ENCODE peak calls at places on chromosome 18, in nine cellular contexts. One of them, this sample, is unnamed.

GRCh38 chr18:57940166-57940565 is 103.9 kb upstream of the NEDD4L start:
- DNase-seq in hepatocyte: no peak
- DNase-seq in iris pigment epithelial cell: no peak
- DNase-seq in stimulated activated CD4-positive, alpha-beta T cell treated with anti-CD3 and anti-CD28 coated beads, Interleukin-2, amount 100 ng/mL, for 48 hours: no peak
- DNase-seq in AG09319: no peak
- DNase-seq in midbrain: no peak
- DNase-seq in ovary: no peak
- DNase-seq in AML-193: no peak
- DNase-seq in breast epithelium: no peak
- DNase-seq in this sample: no peak

GRCh38 chr18:67468038-67468437 is 48.5 kb downstream of the DSEL start:
- DNase-seq in hepatocyte: no peak
- DNase-seq in iris pigment epithelial cell: no peak
- DNase-seq in stimulated activated CD4-positive, alpha-beta T cell treated with anti-CD3 and anti-CD28 coated beads, Interleukin-2, amount 100 ng/mL, for 48 hours: no peak
- DNase-seq in AG09319: no peak
- DNase-seq in midbrain: no peak
- DNase-seq in ovary: no peak
- DNase-seq in AML-193: no peak
- DNase-seq in breast epithelium: no peak
- DNase-seq in this sample: no peak

GRCh38 chr18:70290482-70291294 is 1.8 kb downstream of the SOCS6 start:
- DNase-seq in hepatocyte: no peak
- DNase-seq in iris pigment epithelial cell: no peak
- DNase-seq in stimulated activated CD4-positive, alpha-beta T cell treated with anti-CD3 and anti-CD28 coated beads, Interleukin-2, amount 100 ng/mL, for 48 hours: no peak
- DNase-seq in AG09319: no peak
- DNase-seq in midbrain: no peak
- DNase-seq in ovary: no peak
- DNase-seq in AML-193: no peak
- DNase-seq in breast epithelium: no peak
- DNase-seq in this sample: no peak

GRCh38 chr18:79749251-79750191 is 48.2 kb upstream of the KCNG2 start:
- DNase-seq in hepatocyte: no peak
- DNase-seq in iris pigment epithelial cell: no peak
- DNase-seq in stimulated activated CD4-positive, alpha-beta T cell treated with anti-CD3 and anti-CD28 coated beads, Interleukin-2, amount 100 ng/mL, for 48 hours: no peak
- DNase-seq in AG09319: no peak
- DNase-seq in midbrain: no peak
- DNase-seq in ovary: no peak
- DNase-seq in AML-193: no peak
- DNase-seq in breast epithelium: no peak
- DNase-seq in this sample: no peak

GRCh38 chr18:76273036-76273545 is 222.0 kb downstream of the ZNF516 start:
- DNase-seq in hepatocyte: no peak
- DNase-seq in iris pigment epithelial cell: no peak
- DNase-seq in stimulated activated CD4-positive, alpha-beta T cell treated with anti-CD3 and anti-CD28 coated beads, Interleukin-2, amount 100 ng/mL, for 48 hours: no peak
- DNase-seq in AG09319: no peak
- DNase-seq in midbrain: no peak
- DNase-seq in ovary: no peak
- DNase-seq in AML-193: no peak
- DNase-seq in breast epithelium: no peak
- DNase-seq in this sample: no peak

GRCh38 chr18:23115683-23116096 is 19.6 kb upstream of the CABLES1 start:
- DNase-seq in hepatocyte: peak
- DNase-seq in iris pigment epithelial cell: peak
- DNase-seq in stimulated activated CD4-positive, alpha-beta T cell treated with anti-CD3 and anti-CD28 coated beads, Interleukin-2, amount 100 ng/mL, for 48 hours: no peak
- DNase-seq in AG09319: peak
- DNase-seq in midbrain: no peak
- DNase-seq in ovary: no peak
- DNase-seq in AML-193: no peak
- DNase-seq in breast epithelium: no peak
- DNase-seq in this sample: no peak

GRCh38 chr18:78561757-78562445 is 417.7 kb upstream of the SALL3 start:
- DNase-seq in hepatocyte: no peak
- DNase-seq in iris pigment epithelial cell: no peak
- DNase-seq in stimulated activated CD4-positive, alpha-beta T cell treated with anti-CD3 and anti-CD28 coated beads, Interleukin-2, amount 100 ng/mL, for 48 hours: no peak
- DNase-seq in AG09319: no peak
- DNase-seq in midbrain: peak
- DNase-seq in ovary: no peak
- DNase-seq in AML-193: no peak
- DNase-seq in breast epithelium: no peak
- DNase-seq in this sample: no peak

GRCh38 chr18:48348739-48349138 is 60.4 kb downstream of the ZBTB7C start:
- DNase-seq in hepatocyte: no peak
- DNase-seq in iris pigment epithelial cell: no peak
- DNase-seq in stimulated activated CD4-positive, alpha-beta T cell treated with anti-CD3 and anti-CD28 coated beads, Interleukin-2, amount 100 ng/mL, for 48 hours: no peak
- DNase-seq in AG09319: no peak
- DNase-seq in midbrain: no peak
- DNase-seq in ovary: no peak
- DNase-seq in AML-193: no peak
- DNase-seq in breast epithelium: no peak
- DNase-seq in this sample: no peak

GRCh38 chr18:49597556-49597955 is 35.7 kb downstream of the LIPG start:
- DNase-seq in hepatocyte: no peak
- DNase-seq in iris pigment epithelial cell: no peak
- DNase-seq in stimulated activated CD4-positive, alpha-beta T cell treated with anti-CD3 and anti-CD28 coated beads, Interleukin-2, amount 100 ng/mL, for 48 hours: no peak
- DNase-seq in AG09319: no peak
- DNase-seq in midbrain: no peak
- DNase-seq in ovary: no peak
- DNase-seq in AML-193: no peak
- DNase-seq in breast epithelium: no peak
- DNase-seq in this sample: no peak

GRCh38 chr18:46448347-46448746 is 208.7 kb downstream of the LOXHD1 start:
- DNase-seq in hepatocyte: no peak
- DNase-seq in iris pigment epithelial cell: no peak
- DNase-seq in stimulated activated CD4-positive, alpha-beta T cell treated with anti-CD3 and anti-CD28 coated beads, Interleukin-2, amount 100 ng/mL, for 48 hours: no peak
- DNase-seq in AG09319: no peak
- DNase-seq in midbrain: no peak
- DNase-seq in ovary: no peak
- DNase-seq in AML-193: no peak
- DNase-seq in breast epithelium: no peak
- DNase-seq in this sample: no peak

GRCh38 chr18:64244571-64244970 is 95.7 kb upstream of the LINC00305 start:
- DNase-seq in hepatocyte: peak
- DNase-seq in iris pigment epithelial cell: no peak
- DNase-seq in stimulated activated CD4-positive, alpha-beta T cell treated with anti-CD3 and anti-CD28 coated beads, Interleukin-2, amount 100 ng/mL, for 48 hours: no peak
- DNase-seq in AG09319: no peak
- DNase-seq in midbrain: no peak
- DNase-seq in ovary: no peak
- DNase-seq in AML-193: peak
- DNase-seq in breast epithelium: no peak
- DNase-seq in this sample: no peak

GRCh38 chr18:48800877-48801727 is 149.7 kb downstream of the SMAD7 start:
- DNase-seq in hepatocyte: no peak
- DNase-seq in iris pigment epithelial cell: peak
- DNase-seq in stimulated activated CD4-positive, alpha-beta T cell treated with anti-CD3 and anti-CD28 coated beads, Interleukin-2, amount 100 ng/mL, for 48 hours: no peak
- DNase-seq in AG09319: no peak
- DNase-seq in midbrain: no peak
- DNase-seq in ovary: no peak
- DNase-seq in AML-193: no peak
- DNase-seq in breast epithelium: peak
- DNase-seq in this sample: no peak

GRCh38 chr18:47113796-47114540 is 36.3 kb downstream of the HDHD2 start:
- DNase-seq in hepatocyte: no peak
- DNase-seq in iris pigment epithelial cell: no peak
- DNase-seq in stimulated activated CD4-positive, alpha-beta T cell treated with anti-CD3 and anti-CD28 coated beads, Interleukin-2, amount 100 ng/mL, for 48 hours: no peak
- DNase-seq in AG09319: no peak
- DNase-seq in midbrain: no peak
- DNase-seq in ovary: no peak
- DNase-seq in AML-193: no peak
- DNase-seq in breast epithelium: no peak
- DNase-seq in this sample: no peak

GRCh38 chr18:12159446-12159845 is 65.8 kb downstream of the ANKRD62 start:
- DNase-seq in hepatocyte: peak
- DNase-seq in iris pigment epithelial cell: peak
- DNase-seq in stimulated activated CD4-positive, alpha-beta T cell treated with anti-CD3 and anti-CD28 coated beads, Interleukin-2, amount 100 ng/mL, for 48 hours: no peak
- DNase-seq in AG09319: no peak
- DNase-seq in midbrain: no peak
- DNase-seq in ovary: no peak
- DNase-seq in AML-193: no peak
- DNase-seq in breast epithelium: no peak
- DNase-seq in this sample: no peak

GRCh38 chr18:60372598-60372997 is at the start of gene MC4R:
- DNase-seq in hepatocyte: peak
- DNase-seq in iris pigment epithelial cell: peak
- DNase-seq in stimulated activated CD4-positive, alpha-beta T cell treated with anti-CD3 and anti-CD28 coated beads, Interleukin-2, amount 100 ng/mL, for 48 hours: no peak
- DNase-seq in AG09319: peak
- DNase-seq in midbrain: peak
- DNase-seq in ovary: no peak
- DNase-seq in AML-193: no peak
- DNase-seq in breast epithelium: no peak
- DNase-seq in this sample: peak

GRCh38 chr18:9100796-9101195 is 1.7 kb upstream of the NDUFV2 start:
- DNase-seq in hepatocyte: no peak
- DNase-seq in iris pigment epithelial cell: no peak
- DNase-seq in stimulated activated CD4-positive, alpha-beta T cell treated with anti-CD3 and anti-CD28 coated beads, Interleukin-2, amount 100 ng/mL, for 48 hours: no peak
- DNase-seq in AG09319: no peak
- DNase-seq in midbrain: no peak
- DNase-seq in ovary: no peak
- DNase-seq in AML-193: no peak
- DNase-seq in breast epithelium: no peak
- DNase-seq in this sample: no peak

GRCh38 chr18:74902170-74902465 is 304.4 kb downstream of the ZNF407 start:
- DNase-seq in hepatocyte: no peak
- DNase-seq in iris pigment epithelial cell: no peak
- DNase-seq in stimulated activated CD4-positive, alpha-beta T cell treated with anti-CD3 and anti-CD28 coated beads, Interleukin-2, amount 100 ng/mL, for 48 hours: no peak
- DNase-seq in AG09319: no peak
- DNase-seq in midbrain: no peak
- DNase-seq in ovary: no peak
- DNase-seq in AML-193: no peak
- DNase-seq in breast epithelium: no peak
- DNase-seq in this sample: no peak

GRCh38 chr18:44452346-44452745 is 228.3 kb upstream of the SETBP1 start:
- DNase-seq in hepatocyte: no peak
- DNase-seq in iris pigment epithelial cell: no peak
- DNase-seq in stimulated activated CD4-positive, alpha-beta T cell treated with anti-CD3 and anti-CD28 coated beads, Interleukin-2, amount 100 ng/mL, for 48 hours: no peak
- DNase-seq in AG09319: no peak
- DNase-seq in midbrain: no peak
- DNase-seq in ovary: no peak
- DNase-seq in AML-193: no peak
- DNase-seq in breast epithelium: no peak
- DNase-seq in this sample: no peak

GRCh38 chr18:44651918-44652317 is 28.8 kb upstream of the SETBP1 start:
- DNase-seq in hepatocyte: no peak
- DNase-seq in iris pigment epithelial cell: no peak
- DNase-seq in stimulated activated CD4-positive, alpha-beta T cell treated with anti-CD3 and anti-CD28 coated beads, Interleukin-2, amount 100 ng/mL, for 48 hours: no peak
- DNase-seq in AG09319: no peak
- DNase-seq in midbrain: no peak
- DNase-seq in ovary: no peak
- DNase-seq in AML-193: no peak
- DNase-seq in breast epithelium: no peak
- DNase-seq in this sample: no peak

GRCh38 chr18:23992119-23992940 is 22.2 kb upstream of the TTC39C start:
- DNase-seq in hepatocyte: no peak
- DNase-seq in iris pigment epithelial cell: no peak
- DNase-seq in stimulated activated CD4-positive, alpha-beta T cell treated with anti-CD3 and anti-CD28 coated beads, Interleukin-2, amount 100 ng/mL, for 48 hours: no peak
- DNase-seq in AG09319: no peak
- DNase-seq in midbrain: peak
- DNase-seq in ovary: peak
- DNase-seq in AML-193: no peak
- DNase-seq in breast epithelium: peak
- DNase-seq in this sample: no peak

This sample was measured in brain pericyte.